ENCODE peak calls at places on chromosomes 4 and X, in five cellular contexts. R is hepatocyte, G is GM23338, B is tibial artery, S is endodermal cell. Q is an unnamed sample.

GRCh38 chrX:40644175-40644574 is 3.2 kb downstream of the CXorf38 start:
- DNase-seq in R (no peak), G (no peak), B (no peak), S (no peak), Q (no peak)

GRCh38 chrX:71098302-71098701 is 2.7 kb downstream of the FOXO4 start:
- DNase-seq in R (peak; percentile 63), G (peak; percentile 32), B (peak; percentile 60), S (peak; percentile 51), Q (peak; percentile 78)

GRCh38 chr4:30005995-30006394 is 714.2 kb upstream of the PCDH7 start:
- DNase-seq in R (no peak), G (no peak), B (no peak), S (no peak), Q (no peak)

GRCh38 chr4:11223261-11223660 is 205.4 kb downstream of the HS3ST1 start:
- DNase-seq in R (no peak), G (peak; percentile 4), B (no peak), S (no peak), Q (no peak)

GRCh38 chr4:111631157-111631999 is 513.9 kb upstream of the FAM241A start:
- DNase-seq in R (peak; percentile 39), G (peak; percentile 51), B (no peak), S (no peak), Q (no peak)

GRCh38 chrX:17768997-17769396 is 31.7 kb downstream of the SCML1 start:
- DNase-seq in R (no peak), G (no peak), B (no peak), S (no peak), Q (no peak)

GRCh38 chr4:992297-993110 is 700 bp downstream of the SLC26A1 start:
- DNase-seq in R (peak; percentile 92), G (no peak), B (no peak), S (no peak), Q (no peak)

GRCh38 chrX:131762802-131763234 is 218.9 kb downstream of the OR13H1 start:
- DNase-seq in R (no peak), G (peak; percentile 8), B (no peak), S (no peak), Q (no peak)

GRCh38 chr4:102862016-102862415 is 6.8 kb upstream of the CISD2 start:
- DNase-seq in R (no peak), G (no peak), B (no peak), S (no peak), Q (no peak)

GRCh38 chrX:108516184-108516583 is 76.5 kb downstream of the COL4A5 start:
- DNase-seq in R (peak; percentile 6), G (no peak), B (no peak), S (no peak), Q (no peak)

GRCh38 chrX:118116308-118117068 is at the start of gene KLHL13:
- DNase-seq in R (peak; percentile 64), G (peak; percentile 50), B (peak; percentile 26), S (peak; percentile 70), Q (no peak)

GRCh38 chrX:154780968-154781367 is 18.3 kb downstream of the DKC1 start:
- DNase-seq in R (no peak), G (no peak), B (no peak), S (no peak), Q (no peak)

GRCh38 chr4:80215449-80216052 is 18.2 kb downstream of the PRDM8 start:
- DNase-seq in R (peak; percentile 27), G (peak; percentile 52), B (no peak), S (no peak), Q (no peak)

GRCh38 chr4:169238445-169238844 is 32.3 kb downstream of the SH3RF1 start:
- DNase-seq in R (no peak), G (no peak), B (no peak), S (no peak), Q (no peak)

GRCh38 chr4:155761916-155762315 is 3.1 kb downstream of the GUCY1B1 start:
- DNase-seq in R (no peak), G (no peak), B (no peak), S (no peak), Q (no peak)

GRCh38 chr4:4820264-4820663 is 39.2 kb upstream of the MSX1 start:
- DNase-seq in R (no peak), G (no peak), B (no peak), S (peak; percentile 24), Q (no peak)

GRCh38 chr4:4818440-4819212 is 40.8 kb upstream of the MSX1 start:
- DNase-seq in R (no peak), G (peak; percentile 29), B (no peak), S (no peak), Q (no peak)

GRCh38 chr4:4821577-4821976 is 37.9 kb upstream of the MSX1 start:
- DNase-seq in R (no peak), G (no peak), B (no peak), S (no peak), Q (no peak)

GRCh38 chr4:4820739-4821138 is 38.7 kb upstream of the MSX1 start:
- DNase-seq in R (no peak), G (no peak), B (no peak), S (peak; percentile 24), Q (no peak)

GRCh38 chr4:4819213-4819606 is 40.3 kb upstream of the MSX1 start:
- DNase-seq in R (no peak), G (no peak), B (no peak), S (no peak), Q (no peak)
- H3K4me1 ChIP-seq in R (no peaks in the 10 kb centered on the region), G (no peaks in the 10 kb centered on the region), B (no peaks in the 10 kb centered on the region), S (no peaks in the 10 kb centered on the region), Q (no peaks in the 10 kb centered on the region)

GRCh38 chr4:20317424-20317985 is 65.8 kb downstream of the SLIT2 start:
- DNase-seq in R (no peak), G (no peak), B (no peak), S (no peak), Q (no peak)
- H3K4me1 ChIP-seq in R (peaks cover 17% of the 10 kb centered on the region), G (peaks cover 15% of the 10 kb centered on the region), B (peaks cover 13% of the 10 kb centered on the region), S (no peaks in the 10 kb centered on the region), Q (no peaks in the 10 kb centered on the region)

DNA sequence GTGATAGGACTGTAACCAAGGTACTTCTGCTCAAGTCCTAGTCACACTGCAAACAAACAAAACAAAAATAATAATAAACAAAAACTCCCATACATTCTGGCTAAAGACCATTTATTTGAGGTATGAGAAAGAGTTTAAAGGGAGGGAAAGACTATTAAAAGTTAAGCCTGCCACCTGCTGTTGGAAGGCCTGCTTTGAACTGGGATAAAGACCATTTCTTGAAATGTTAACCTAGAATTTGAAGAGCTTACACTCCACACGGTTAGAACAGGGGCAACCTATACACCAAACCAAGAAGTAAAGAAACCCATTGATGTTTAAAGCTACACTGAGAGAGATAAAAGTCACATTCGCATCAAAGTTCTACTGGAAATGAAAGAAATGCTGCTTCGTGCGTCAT is 548.7 kb upstream of the DIPK2B start:
- DNase-seq in R (no peak), G (peak; percentile 11), B (no peak), S (no peak), Q (no peak)
- H3K4me1 ChIP-seq in R (peaks cover 3% of the 10 kb centered on the region), G (peaks cover 9% of the 10 kb centered on the region), B (peaks cover 22% of the 10 kb centered on the region), S (no peaks in the 10 kb centered on the region), Q (no peaks in the 10 kb centered on the region)

GRCh38 chr4:7813674-7814073 is 126.0 kb downstream of the AFAP1 start:
- DNase-seq in R (no peak), G (no peak), B (no peak), S (no peak), Q (no peak)
- H3K4me1 ChIP-seq in R (peaks cover 27% of the 10 kb centered on the region), G (peaks cover 12% of the 10 kb centered on the region), B (peaks cover 5% of the 10 kb centered on the region), S (no peaks in the 10 kb centered on the region), Q (no peaks in the 10 kb centered on the region)

DNA sequence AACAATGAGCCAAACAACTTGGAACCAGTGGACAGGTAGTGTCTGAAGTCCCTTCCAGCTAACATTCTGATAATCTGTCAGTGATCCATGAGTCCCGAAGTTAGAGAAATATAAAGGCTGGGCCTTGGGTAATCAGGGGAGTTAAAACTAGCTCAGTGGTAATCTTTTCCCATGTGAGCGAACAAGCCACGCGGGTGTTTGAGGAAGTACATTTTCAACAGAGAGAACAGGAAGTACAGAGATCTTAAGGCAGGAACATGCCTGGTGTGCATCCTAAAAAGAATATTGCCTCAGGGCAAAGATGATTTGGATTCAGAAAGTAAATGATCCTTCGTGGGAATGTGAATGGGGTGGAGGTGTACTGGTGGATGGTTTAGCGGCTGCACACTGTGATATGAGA is 42.9 kb downstream of the FNIP2 start:
- DNase-seq in R (no peak), G (no peak), B (peak; percentile 50), S (no peak), Q (no peak)
- H3K4me1 ChIP-seq in R (peaks cover 21% of the 10 kb centered on the region), G (peaks cover 14% of the 10 kb centered on the region), B (peaks cover 77% of the 10 kb centered on the region), S (peaks cover 5% of the 10 kb centered on the region), Q (peaks cover 40% of the 10 kb centered on the region)

Q was measured in ascending aorta.